ENCODE peak calls at places on chromosomes 3 and 15, in eight cellular contexts. W, G, A, V, E, I, J and C are unnamed samples.

GRCh38 chr3:21417991-21418390 is 333.0 kb downstream of the ZNF385D start:
- DNase-seq in J (no peak), I (no peak), V (no peak), W (no peak), E (no peak), G (no peak), A (no peak), C (no peak)

GRCh38 chr3:102095383-102095782 is 246.1 kb downstream of the NFKBIZ start:
- DNase-seq in J (no peak), V (no peak), E (no peak), W (no peak), A (no peak), G (no peak), I (no peak), C (no peak)

GRCh38 chr3:157700405-157700804 is 197.2 kb upstream of the VEPH1 start:
- DNase-seq in J (peak), A (no peak), I (no peak), E (no peak), V (no peak), G (no peak), W (no peak), C (no peak)

GRCh38 chr15:88834211-88834812 is 31.1 kb downstream of the ACAN start:
- DNase-seq in I (peak), W (peak), A (peak), J (peak), E (no peak), G (peak), V (peak), C (no peak)

GRCh38 chr3:45664558-45664957 is 24.6 kb upstream of the SACM1L start:
- DNase-seq in A (no peak), E (no peak), G (no peak), J (no peak), I (no peak), V (no peak), W (no peak), C (no peak)

GRCh38 chr3:126672741-126673140 is 17.8 kb upstream of the TXNRD3 start:
- DNase-seq in A (no peak), G (no peak), I (no peak), V (no peak), J (no peak), E (no peak), W (no peak), C (no peak)

GRCh38 chr3:172040976-172041963 is 1.9 kb downstream of the FNDC3B start:
- DNase-seq in J (peak), W (no peak), I (peak), E (no peak), A (no peak), G (peak), V (no peak), C (peak)

GRCh38 chr15:84112025-84112424 is 123.5 kb upstream of the GOLGA6L4 start:
- DNase-seq in A (no peak), G (no peak), E (no peak), V (no peak), I (no peak), J (peak), W (peak), C (no peak)

GRCh38 chr3:195453236-195453635 is 10.4 kb upstream of the ACAP2 start:
- DNase-seq in J (no peak), I (no peak), G (no peak), W (no peak), A (no peak), V (no peak), E (no peak), C (no peak)

GRCh38 chr15:42129364-42129763 is 27.1 kb downstream of the PLA2G4F start:
- DNase-seq in E (no peak), A (no peak), V (no peak), J (no peak), G (no peak), I (no peak), W (no peak), C (no peak)

GRCh38 chr3:42061711-42062408 is 29.3 kb upstream of the TRAK1 start:
- DNase-seq in W (peak), G (peak), E (peak), J (peak), V (peak), I (peak), A (peak), C (no peak)

GRCh38 chr3:186053954-186054353 is 54.9 kb downstream of the ETV5 start:
- DNase-seq in W (peak), V (no peak), J (peak), I (no peak), G (no peak), E (no peak), A (no peak), C (no peak)

GRCh38 chr3:37905346-37905745 is 43.7 kb downstream of the CTDSPL start:
- DNase-seq in I (no peak), A (no peak), V (no peak), E (no peak), G (no peak), J (no peak), W (no peak), C (no peak)

GRCh38 chr3:142366434-142366833 is 81.4 kb downstream of the XRN1 start:
- DNase-seq in I (peak), E (no peak), J (peak), V (no peak), G (no peak), A (no peak), W (no peak), C (no peak)

GRCh38 chr3:110414851-110415250 is 656.8 kb upstream of the NECTIN3 start:
- DNase-seq in G (no peak), J (peak), E (no peak), A (no peak), I (no peak), W (peak), V (no peak), C (no peak)

GRCh38 chr3:176570992-176571391 is 626.3 kb downstream of the TBL1XR1 start:
- DNase-seq in E (no peak), J (no peak), A (no peak), G (no peak), I (no peak), V (no peak), W (no peak), C (no peak)

GRCh38 chr3:111808439-111808838 is 50.6 kb upstream of the PHLDB2 start:
- DNase-seq in G (no peak), J (peak), E (no peak), V (no peak), A (no peak), W (no peak), I (no peak), C (no peak)

GRCh38 chr3:129360705-129361460 is 67.6 kb downstream of the EFCAB12 start:
- DNase-seq in V (no peak), I (no peak), W (no peak), G (no peak), E (no peak), A (no peak), J (no peak), C (no peak)

GRCh38 chr3:143783856-143784370 is 64.4 kb downstream of the SLC9A9 start:
- DNase-seq in G (no peak), A (no peak), W (no peak), I (no peak), J (peak), V (no peak), E (no peak), C (no peak)

GRCh38 chr15:58203537-58203936 is 65.4 kb downstream of the AQP9 start:
- DNase-seq in E (no peak), I (peak), W (peak), A (no peak), G (no peak), J (peak), V (no peak), C (no peak)

GRCh38 chr15:31486906-31487695 is 160.5 kb downstream of the KLF13 start:
- DNase-seq in J (no peak), E (no peak), V (no peak), A (no peak), I (no peak), G (no peak), W (no peak), C (peak)

GRCh38 chr15:75648156-75649000 is 666 bp downstream of the SNX33 start:
- DNase-seq in W (peak), V (peak), J (peak), I (no peak), E (peak), G (peak), A (peak), C (peak)

GRCh38 chr3:14962762-14963161 is 15.4 kb downstream of the NR2C2 start:
- DNase-seq in G (no peak), W (peak), A (no peak), J (peak), V (no peak), I (no peak), E (no peak), C (no peak)